ENCODE peak calls at places on chromosomes 11 and 22, in eight cellular contexts. P is ovary; N is kidney; R is stimulated activated naive B cell treated with anti-CD40 and anti-IgM and Interleukin-4, amounts not matched to agents 10 μg/mL and 1 μg/mL and 100 μg/mL, for 72 hours; T is head of caudate nucleus; D is upper lobe of right lung; O is coronary artery; C is stimulated activated CD4-positive, alpha-beta T cell treated with anti-CD3 and anti-CD28 coated beads, Interleukin-2, amount 100 ng/mL, for 48 hours. W is an unnamed sample.

GRCh38 chr11:20355221-20356219 is 8.0 kb upstream of the HTATIP2 start:
- DNase-seq in P (no peak), D (no peak), R (peak), O (no peak), N (no peak), C (no peak), T (peak), W (no peak)

GRCh38 chr22:43857367-43857766 is 4.9 kb downstream of the SULT4A1 start:
- DNase-seq in O (no peak), D (no peak), N (no peak), R (no peak), P (no peak), C (no peak), T (no peak), W (no peak)

GRCh38 chr11:57641426-57641825 is 8.3 kb downstream of the YPEL4 start:
- DNase-seq in C (no peak), P (no peak), N (no peak), R (no peak), O (no peak), D (no peak), T (no peak), W (no peak)

GRCh38 chr11:120471131-120471530 is 40.4 kb upstream of the GRIK4 start:
- DNase-seq in O (no peak), R (no peak), C (no peak), P (no peak), N (no peak), D (no peak), T (no peak), W (no peak)

GRCh38 chr11:65637794-65638317 is at the start of gene SIPA1:
- DNase-seq in P (peak), N (peak), D (peak), C (peak), R (peak), T (peak), O (peak), W (no peak)

GRCh38 chr11:96090711-96091110 is 166.8 kb upstream of the MTMR2 start:
- DNase-seq in D (no peak), T (no peak), C (no peak), O (no peak), N (no peak), R (no peak), P (no peak), W (no peak)

GRCh38 chr11:75350743-75351540 is 519 bp downstream of the ARRB1 start:
- DNase-seq in C (no peak), D (peak), T (no peak), R (no peak), O (peak), N (peak), P (peak), W (peak)

GRCh38 chr11:115017529-115017928 is 339.2 kb downstream of the NXPE2 start:
- DNase-seq in T (no peak), C (no peak), N (no peak), D (no peak), R (no peak), O (no peak), P (no peak), W (no peak)

GRCh38 chr11:86475027-86475426 is 100.3 kb downstream of the CCDC81 start:
- DNase-seq in T (no peak), D (no peak), P (no peak), C (no peak), O (peak), N (no peak), R (no peak), W (no peak)

GRCh38 chr11:85787809-85788805 is 22.8 kb downstream of the SYTL2 start:
- DNase-seq in T (no peak), O (no peak), D (no peak), P (no peak), C (no peak), R (no peak), N (no peak), W (no peak)

GRCh38 chr22:24423519-24424000 is 3.8 kb upstream of the ADORA2A start:
- DNase-seq in C (peak), R (peak), N (no peak), D (peak), T (peak), P (peak), O (no peak), W (no peak)

GRCh38 chr22:44701824-44702478 is at the start of gene PRR5:
- DNase-seq in D (peak), T (peak), O (no peak), R (peak), N (peak), C (peak), P (peak), W (peak)

GRCh38 chr11:64784813-64785581 is 6.7 kb upstream of the SF1 start:
- DNase-seq in T (no peak), P (no peak), N (peak), D (no peak), O (no peak), C (no peak), R (no peak), W (no peak)

GRCh38 chr11:43924112-43924855 is 18.2 kb upstream of the C11orf96 start:
- DNase-seq in N (peak), T (no peak), O (peak), R (no peak), P (no peak), C (no peak), D (no peak), W (no peak)

GRCh38 chr22:37457093-37457893 is 28.9 kb downstream of the MFNG start:
- DNase-seq in O (no peak), T (peak), D (peak), R (peak), P (peak), C (peak), N (peak), W (peak)

GRCh38 chr22:30922151-30922611 is 46.4 kb downstream of the MORC2 start:
- DNase-seq in T (peak), C (peak), R (peak), P (peak), D (peak), O (no peak), N (peak), W (no peak)

GRCh38 chr11:43992138-43992537 is 49.7 kb downstream of the C11orf96 start:
- DNase-seq in D (no peak), N (no peak), P (no peak), O (no peak), R (no peak), T (no peak), C (no peak), W (no peak)

GRCh38 chr22:21917206-21917958 is 35.3 kb downstream of the PPM1F start:
- DNase-seq in O (no peak), D (no peak), C (no peak), N (no peak), R (no peak), T (no peak), P (peak), W (no peak)

GRCh38 chr22:20111045-20111688 is 4.7 kb upstream of the RANBP1 start:
- DNase-seq in D (no peak), C (no peak), N (peak), P (no peak), R (peak), T (no peak), O (no peak), W (no peak)

GRCh38 chr22:42969348-42969975 is 45.5 kb downstream of the PACSIN2 start:
- DNase-seq in N (no peak), R (no peak), C (no peak), D (no peak), T (no peak), O (no peak), P (no peak), W (peak)

GRCh38 chr11:85748455-85748891 is 62.5 kb downstream of the SYTL2 start:
- DNase-seq in O (no peak), N (no peak), P (no peak), D (no peak), R (no peak), T (no peak), C (no peak), W (no peak)

GRCh38 chr11:43833657-43834073 is 47.0 kb upstream of the ALKBH3 start:
- DNase-seq in O (no peak), C (no peak), T (no peak), D (no peak), N (no peak), R (no peak), P (no peak), W (no peak)

GRCh38 chr11:6611092-6612007 is 666 bp downstream of the TAF10 start:
- DNase-seq in R (no peak), T (no peak), C (peak), D (no peak), P (peak), N (peak), O (peak), W (peak)

GRCh38 chr22:17233348-17234043 is 14.3 kb upstream of the ADA2 start:
- DNase-seq in T (no peak), R (no peak), C (no peak), N (peak), O (no peak), P (no peak), D (no peak), W (no peak)

GRCh38 chr22:41180926-41181325 is 24.2 kb upstream of the L3MBTL2 start:
- DNase-seq in P (no peak), O (no peak), D (no peak), C (no peak), R (no peak), N (no peak), T (no peak), W (no peak)

GRCh38 chr22:32827061-32827602 is 25.6 kb downstream of the TIMP3 start:
- DNase-seq in C (no peak), N (no peak), R (no peak), D (no peak), T (no peak), P (no peak), O (no peak), W (peak)

GRCh38 chr11:64858467-64859401 is 14.3 kb upstream of the CDC42BPG start:
- DNase-seq in P (no peak), D (no peak), C (no peak), N (peak), O (no peak), T (no peak), R (peak), W (no peak)

GRCh38 chr11:127574528-127574927 is 574.0 kb upstream of the KIRREL3 start:
- DNase-seq in N (no peak), P (no peak), D (no peak), O (no peak), T (no peak), C (no peak), R (no peak), W (no peak)

GRCh38 chr11:22177186-22177585 is 15.7 kb upstream of the ANO5 start:
- DNase-seq in N (no peak), P (no peak), C (no peak), D (no peak), T (no peak), R (no peak), O (no peak), W (no peak)

W was measured in suprapubic skin.